ENCODE peak calls at places on chromosomes 2 and 18, in eight cellular contexts. V, D, K, T, L, M, E and C are unnamed samples.

GRCh38 chr2:75021672-75022071 is 63.2 kb downstream of the POLE4 start:
- DNase-seq in V (no peak), D (no peak), K (no peak), T (peak; percentile 76), L (peak; percentile 55), M (no peak), E (no peak), C (no peak)

GRCh38 chr2:28566441-28567075 is 70.7 kb downstream of the PLB1 start:
- DNase-seq in V (peak; percentile 69), D (peak; percentile 79), K (peak; percentile 98), T (peak; percentile 83), L (peak; percentile 92), M (peak; percentile 87), E (peak; percentile 44), C (peak; percentile 82)

GRCh38 chr2:158211516-158211915 is 109.8 kb downstream of the UPP2 start:
- DNase-seq in V (no peak), D (no peak), K (no peak), T (no peak), L (peak; percentile 5), M (no peak), E (no peak), C (no peak)

GRCh38 chr2:120396519-120397361 is 50.8 kb downstream of the INHBB start:
- DNase-seq in V (no peak), D (no peak), K (no peak), T (no peak), L (no peak), M (no peak), E (no peak), C (no peak)

GRCh38 chr2:74440378-74441110 is 1.2 kb downstream of the RTKN start:
- DNase-seq in V (no peak), D (peak; percentile 57), K (peak; percentile 99), T (peak; percentile 96), L (peak; percentile 93), M (peak; percentile 88), E (no peak), C (peak; percentile 88)

GRCh38 chr2:40105593-40105992 is 326.5 kb upstream of the THUMPD2 start:
- DNase-seq in V (no peak), D (no peak), K (no peak), T (peak; percentile 63), L (peak; percentile 66), M (no peak), E (no peak), C (no peak)

GRCh38 chr18:2515908-2516625 is 55.2 kb downstream of the METTL4 start:
- DNase-seq in V (no peak), D (no peak), K (no peak), T (peak; percentile 8), L (peak; percentile 95), M (no peak), E (no peak), C (no peak)

GRCh38 chr2:611519-611918 is 65.7 kb downstream of the TMEM18 start:
- DNase-seq in V (no peak), D (no peak), K (no peak), T (no peak), L (no peak), M (no peak), E (no peak), C (no peak)

GRCh38 chr2:129849559-129850160 is 129.8 kb upstream of the RAB6C start:
- DNase-seq in V (no peak), D (no peak), K (peak; percentile 60), T (peak; percentile 67), L (peak; percentile 64), M (peak; percentile 73), E (no peak), C (no peak)

GRCh38 chr2:218733615-218734021 is 23.0 kb downstream of the TTLL4 start:
- DNase-seq in V (no peak), D (peak; percentile 16), K (no peak), T (no peak), L (peak; percentile 67), M (no peak), E (peak; percentile 46), C (no peak)

GRCh38 chr2:105518897-105519296 is 120.0 kb upstream of the FHL2 start:
- DNase-seq in V (no peak), D (no peak), K (no peak), T (peak; percentile 23), L (no peak), M (no peak), E (no peak), C (no peak)

GRCh38 chr2:69915050-69915945 is at the start of gene MXD1:
- DNase-seq in V (no peak), D (peak; percentile 22), K (peak; percentile 56), T (no peak), L (peak; percentile 50), M (no peak), E (no peak), C (no peak)

GRCh38 chr2:201127570-201127969 is 11.6 kb downstream of the CFLAR start:
- DNase-seq in V (peak; percentile 28), D (no peak), K (no peak), T (no peak), L (peak; percentile 94), M (no peak), E (no peak), C (peak; percentile 24)

GRCh38 chr2:225995788-225996476 is 596.4 kb downstream of the NYAP2 start:
- DNase-seq in V (no peak), D (no peak), K (no peak), T (no peak), L (peak; percentile 47), M (no peak), E (no peak), C (no peak)

GRCh38 chr2:24721470-24721869 is 71.7 kb downstream of the PTRHD1 start:
- DNase-seq in V (no peak), D (no peak), K (peak; percentile 59), T (no peak), L (peak; percentile 87), M (no peak), E (peak; percentile 11), C (peak; percentile 83)

DNA sequence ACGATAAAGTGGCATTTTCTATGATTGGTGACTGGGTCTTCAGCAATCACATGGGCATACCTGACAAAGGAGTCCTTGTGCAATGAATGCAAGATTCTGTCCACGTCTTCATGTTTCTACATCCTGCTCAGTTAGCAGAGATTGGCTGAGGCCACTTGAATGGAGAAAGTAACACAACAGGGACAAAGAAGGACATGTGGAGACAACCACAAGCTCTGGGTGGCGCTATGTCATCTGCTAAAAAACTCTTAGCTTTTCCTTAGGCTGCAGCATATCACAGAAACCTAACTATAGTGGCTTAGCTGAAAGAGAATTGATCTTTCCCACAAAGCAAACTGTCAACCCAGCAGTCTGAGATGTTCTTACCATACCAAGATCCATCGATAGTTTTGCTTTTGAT is 1109.7 kb downstream of the SOCS6 start:
- DNase-seq in V (no peak), D (no peak), K (peak; percentile 2), T (peak; percentile 73), L (no peak), M (peak; percentile 51), E (no peak), C (peak; percentile 9)
- H3K27ac ChIP-seq in V (no peak overlapping the region), D (no peak overlapping the region), K (no peak overlapping the region), T (no peak overlapping the region), L (no peak overlapping the region), M (no peak overlapping the region), E (no peak overlapping the region), C (no peak overlapping the region)

DNA sequence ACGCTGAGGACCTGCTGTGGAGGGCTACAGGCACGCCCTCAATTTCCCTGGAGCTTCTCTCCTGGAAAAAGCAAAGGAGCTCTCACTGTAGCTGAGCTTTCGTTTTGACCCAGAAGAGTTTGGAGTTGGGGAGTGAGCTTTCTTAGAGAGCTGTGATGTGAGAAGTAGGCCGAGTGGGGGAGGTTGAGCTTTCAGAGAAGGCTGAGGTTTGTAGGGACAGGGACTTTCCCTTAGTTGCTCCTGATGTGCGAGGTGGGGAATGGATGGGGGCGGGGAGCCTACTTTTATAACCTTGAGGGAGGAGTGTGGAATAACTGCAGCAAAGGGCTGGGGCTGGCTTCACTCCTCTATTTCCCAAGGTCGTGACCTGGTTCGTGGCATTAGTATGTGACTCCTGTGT is 47.1 kb downstream of the ZNF532 start:
- DNase-seq in V (no peak), D (no peak), K (no peak), T (peak; percentile 55), L (peak; percentile 42), M (no peak), E (no peak), C (peak; percentile 30)
- H3K27ac ChIP-seq in V (no peak overlapping the region), D (no peak overlapping the region), K (peak overlapping the region; percentile 91), T (no peak overlapping the region), L (no peak overlapping the region), M (no peak overlapping the region), E (peak overlapping the region; percentile 98), C (no peak overlapping the region)

GRCh38 chr18:77108001-77108692 is 24.4 kb downstream of the MBP start:
- DNase-seq in V (no peak), D (peak; percentile 57), K (no peak), T (no peak), L (peak; percentile 89), M (no peak), E (no peak), C (no peak)
- H3K27ac ChIP-seq in V (peak overlapping the region; percentile 76), D (peak overlapping the region; percentile 71), K (peak overlapping the region; percentile 19), T (no peak overlapping the region), L (peak overlapping the region; percentile 80), M (peak overlapping the region; percentile 15), E (peak overlapping the region; percentile 69), C (no peak overlapping the region)

GRCh38 chr2:171874963-171875362 is 19.1 kb downstream of the SLC25A12 start:
- DNase-seq in V (no peak), D (no peak), K (no peak), T (no peak), L (no peak), M (no peak), E (no peak), C (no peak)
- H3K27ac ChIP-seq in V (no peak overlapping the region), D (no peak overlapping the region), K (no peak overlapping the region), T (no peak overlapping the region), L (no peak overlapping the region), M (no peak overlapping the region), E (no peak overlapping the region), C (no peak overlapping the region)